ENCODE peak calls at places on chromosomes 4 and X, in nine cellular contexts. E is stomach, G is astrocyte of the spinal cord, F is tibial artery, A is testis, W is AG09309, T is fibroblast of lung, U is GM12865, K is fibroblast of pulmonary artery. C is an unnamed sample.
A peak's percentile ranks its signal among the peaks of the same experiment; 100 is the strongest.

GRCh38 chr4:73055241-73055897 is 14.1 kb downstream of the COX18 start:
- DNase-seq in E (no peak), G (no peak), W (no peak), F (no peak), T (no peak), K (no peak), A (no peak), U (peak; percentile 49), C (no peak)

GRCh38 chrX:122856205-122856604 is 327.9 kb upstream of the GRIA3 start:
- DNase-seq in E (no peak), U (no peak), G (no peak), T (no peak), K (no peak), A (no peak), W (no peak), F (no peak), C (no peak)

GRCh38 chr4:41611881-41612871 is 74.2 kb downstream of the LIMCH1 start:
- DNase-seq in G (peak; percentile 70), F (no peak), E (peak; percentile 42), W (no peak), U (no peak), T (peak; percentile 35), A (peak; percentile 66), K (peak; percentile 51), C (peak; percentile 42)

GRCh38 chrX:2614911-2615310 is 76.2 kb upstream of the CD99 start:
- DNase-seq in T (peak; percentile 78), W (peak; percentile 73), K (peak; percentile 91), F (no peak), U (no peak), G (peak; percentile 68), A (no peak), E (no peak), C (peak; percentile 32)

GRCh38 chr4:51842167-51842553 is 793 bp upstream of the DCUN1D4 start:
- DNase-seq in G (no peak), W (no peak), T (peak; percentile 42), E (no peak), U (no peak), F (peak; percentile 65), K (peak; percentile 38), A (peak; percentile 46), C (no peak)

GRCh38 chr4:114464873-114465272 is 133.7 kb upstream of the UGT8 start:
- DNase-seq in W (no peak), T (no peak), G (no peak), U (no peak), F (no peak), A (no peak), K (no peak), E (no peak), C (no peak)

GRCh38 chr4:139815646-139816601 is 150.3 kb downstream of the MGST2 start:
- DNase-seq in A (peak; percentile 81), E (no peak), F (no peak), U (no peak), G (peak; percentile 81), T (peak; percentile 83), W (peak; percentile 34), K (peak; percentile 83), C (peak; percentile 59)

GRCh38 chr4:154312246-154312645 is 179.4 kb downstream of the DCHS2 start:
- DNase-seq in W (no peak), F (no peak), T (no peak), A (no peak), U (no peak), K (no peak), E (no peak), G (no peak), C (no peak)

GRCh38 chrX:19747672-19748610 is 139.5 kb downstream of the SH3KBP1 start:
- DNase-seq in G (no peak), F (no peak), U (peak; percentile 86), T (no peak), K (no peak), E (no peak), W (no peak), A (no peak), C (no peak)

GRCh38 chr4:142091085-142091513 is 454.7 kb downstream of the IL15 start:
- DNase-seq in K (peak; percentile 100), A (peak; percentile 28), W (peak; percentile 99), T (peak; percentile 99), U (no peak), F (peak; percentile 66), G (peak; percentile 96), E (no peak), C (peak; percentile 74)

GRCh38 chrX:118347131-118347530 is 1.2 kb downstream of the WDR44 start:
- DNase-seq in K (peak; percentile 59), U (peak; percentile 47), W (peak; percentile 23), A (no peak), F (no peak), T (peak; percentile 51), G (peak; percentile 56), E (no peak), C (no peak)

GRCh38 chr4:99572527-99573240 is 1.9 kb upstream of the MTTP start:
- DNase-seq in A (no peak), K (no peak), G (no peak), F (no peak), E (no peak), W (peak; percentile 35), U (no peak), T (peak; percentile 67), C (no peak)

DNA sequence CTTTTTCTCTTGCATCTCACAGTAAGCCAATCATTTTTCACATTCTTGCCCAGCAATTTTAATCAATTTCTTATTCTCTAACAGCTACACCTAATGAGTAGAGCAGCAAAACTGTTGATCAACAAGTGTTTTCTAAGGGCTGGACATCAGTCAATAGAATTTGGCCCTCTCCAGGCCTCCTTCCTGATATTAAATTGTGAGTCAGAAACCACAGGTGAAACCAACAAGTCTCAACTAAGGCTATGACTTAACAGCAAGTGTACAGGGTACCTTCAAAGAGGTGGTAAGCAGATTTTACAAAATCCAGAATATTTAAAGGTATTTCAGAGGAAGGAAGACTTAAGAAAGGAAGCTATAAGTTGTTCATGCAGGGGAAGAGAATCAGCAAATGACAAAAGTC is 156.5 kb upstream of the ARHGAP24 start:
- DNase-seq in U (no peak), E (no peak), T (no peak), F (no peak), A (no peak), G (no peak), K (no peak), W (no peak), C (no peak)
- TF ChIP-seq CTCF in U (no peak), E (no peak), T (no peak), F (no peak), A (no peak), G (no peak), K (no peak), W (no peak), C (no peak)

GRCh38 chrX:43664258-43664657 is 8.2 kb downstream of the MAOA start:
- DNase-seq in W (no peak), U (no peak), T (no peak), E (no peak), F (no peak), K (no peak), A (no peak), G (no peak), C (no peak)

GRCh38 chrX:43666301-43666912 is 10.3 kb downstream of the MAOA start:
- DNase-seq in U (no peak), T (no peak), E (no peak), W (no peak), K (no peak), G (no peak), F (no peak), A (no peak), C (no peak)

GRCh38 chrX:43663173-43663572 is 7.1 kb downstream of the MAOA start:
- DNase-seq in K (no peak), G (no peak), W (no peak), A (no peak), E (no peak), U (no peak), F (no peak), T (no peak), C (no peak)

GRCh38 chrX:43664708-43665107 is 8.6 kb downstream of the MAOA start:
- DNase-seq in G (no peak), W (no peak), U (no peak), F (no peak), A (no peak), E (no peak), K (no peak), T (no peak), C (no peak)

DNA sequence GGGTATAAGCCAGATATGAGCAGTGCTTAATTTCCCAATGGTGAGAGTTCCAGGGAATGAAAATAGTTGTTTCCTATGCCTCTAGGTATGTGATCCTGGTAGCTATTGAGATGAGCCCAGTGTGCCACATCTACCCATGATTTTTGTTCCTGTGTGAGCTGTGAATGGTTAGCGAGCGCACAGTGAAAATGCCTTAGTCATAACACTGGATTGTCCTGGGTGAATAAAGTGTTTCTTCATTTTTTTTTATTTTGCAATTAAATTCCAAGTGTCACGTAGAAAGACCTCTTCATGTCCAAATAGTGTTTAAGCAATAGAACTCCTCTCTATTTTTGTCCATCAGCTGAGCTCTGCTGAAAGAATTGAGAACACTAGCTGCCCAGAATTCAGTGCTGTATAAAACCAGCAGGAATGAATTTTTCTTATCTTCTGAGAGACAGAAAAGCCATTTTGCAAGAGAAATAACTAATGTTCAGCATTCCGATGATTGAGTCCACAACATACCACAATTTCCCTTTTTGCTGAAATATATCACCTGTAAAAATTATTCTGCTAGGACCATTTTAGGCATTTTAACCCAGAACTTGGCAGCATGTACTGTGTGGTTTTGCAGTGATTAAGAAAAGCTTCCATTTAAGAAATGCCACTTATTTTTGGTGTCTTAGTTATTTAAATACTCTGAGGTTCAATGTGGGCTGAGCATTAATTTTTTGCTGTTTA is 5.6 kb downstream of the MAOA start:
- DNase-seq in A (no peak), K (peak; percentile 61), F (no peak), U (no peak), G (peak; percentile 33), T (peak; percentile 36), E (no peak), W (no peak), C (no peak)
- H3K4me3 ChIP-seq in A (no peak overlapping the region), K (peak overlapping the region; percentile 75), F (peak overlapping the region; percentile 93), U (no peak overlapping the region), G (no peak overlapping the region), T (peak overlapping the region; percentile 39), E (no peak overlapping the region), W (no peak overlapping the region), C (no peak overlapping the region)

DNA sequence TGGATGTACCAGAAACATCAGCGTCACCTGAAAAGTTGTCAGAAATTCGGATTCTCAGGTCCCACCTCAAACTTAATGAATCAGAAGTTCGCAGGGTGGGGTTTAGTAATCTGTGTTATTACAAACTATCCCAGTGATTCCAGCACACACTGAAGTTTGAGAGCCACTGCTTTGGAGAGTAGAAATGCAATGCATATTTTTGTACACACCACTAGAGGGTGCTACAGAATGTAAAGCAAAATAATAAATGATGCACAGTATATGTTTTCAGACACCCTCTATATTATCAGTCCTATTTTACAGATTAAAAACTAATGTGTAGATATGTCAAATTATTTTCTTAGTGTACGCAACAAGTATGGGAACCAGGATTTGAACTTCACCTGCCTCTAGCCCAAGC is 2.5 kb upstream of the MORF4L2 start:
- DNase-seq in G (peak; percentile 43), F (no peak), W (no peak), K (peak; percentile 59), E (no peak), U (peak; percentile 15), T (peak; percentile 60), A (no peak), C (no peak)
- TF ChIP-seq CTCF in G (peak; percentile 61), F (peak; percentile 49), W (peak; percentile 61), K (peak; percentile 47), E (peak; percentile 49), U (peak; percentile 47), T (peak; percentile 53), A (peak; percentile 59), C (peak; percentile 47)

DNA sequence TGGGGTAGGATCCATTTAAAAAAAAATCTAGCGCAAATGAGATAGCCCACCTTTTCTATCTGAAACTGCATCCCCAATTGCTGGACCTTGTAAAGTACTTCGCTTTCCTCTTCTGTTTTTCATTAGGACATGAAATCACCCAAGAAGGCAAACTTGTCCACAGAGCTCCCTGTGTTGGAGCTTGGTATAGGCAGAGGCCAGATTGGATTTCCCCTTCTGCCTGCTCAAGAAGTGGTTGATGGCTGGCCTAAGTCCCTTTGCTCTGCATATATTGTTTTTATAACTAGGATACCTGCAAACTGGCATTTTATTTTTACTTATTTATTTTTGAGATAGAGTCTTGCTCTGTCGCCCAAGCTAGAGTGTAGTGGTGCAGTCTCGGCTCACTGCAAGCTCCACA is 28.4 kb downstream of the RNF4 start:
- DNase-seq in U (peak; percentile 37), E (no peak), F (no peak), W (no peak), G (no peak), K (no peak), T (no peak), A (no peak), C (no peak)
- H3K4me3 ChIP-seq in U (no peak overlapping the region), E (no peak overlapping the region), F (no peak overlapping the region), W (no peak overlapping the region), G (no peak overlapping the region), K (no peak overlapping the region), T (no peak overlapping the region), A (no peak overlapping the region), C (no peak overlapping the region)

C was measured in kidney epithelial cell.